ENCODE peak calls at places on chromosomes 2 and 18, in four cellular contexts. U is IMR-90, F is H1, S is H9. K is an unnamed sample.

GRCh38 chr2:216064014-216064630 is 17.5 kb downstream of the PECR start:
- DNase-seq in U (peak; percentile 43), F (no peak), S (no peak), K (peak; percentile 37)

GRCh38 chr2:32271063-32271462 is 6.4 kb upstream of the NLRC4 start:
- DNase-seq in U (no peak), F (no peak), S (no peak), K (no peak)

GRCh38 chr2:146817613-146818012 is 1027.2 kb upstream of the ACVR2A start:
- DNase-seq in U (no peak), F (no peak), S (no peak), K (peak; percentile 29)

GRCh38 chr2:125736306-125736705 is 919.7 kb upstream of the GYPC start:
- DNase-seq in U (no peak), F (no peak), S (no peak), K (no peak)

GRCh38 chr2:148022351-148022750 is 1.5 kb downstream of the MBD5 start:
- DNase-seq in U (no peak), F (no peak), S (no peak), K (no peak)

GRCh38 chr2:143160732-143161707 is 31.8 kb downstream of the ARHGAP15 start:
- DNase-seq in U (no peak), F (no peak), S (no peak), K (no peak)

GRCh38 chr2:111617299-111617803 is 266.6 kb downstream of the ANAPC1 start:
- DNase-seq in U (peak; percentile 61), F (no peak), S (no peak), K (peak; percentile 25)

GRCh38 chr18:35572644-35573043 is 8.9 kb upstream of the GALNT1 start:
- DNase-seq in U (peak; percentile 67), F (no peak), S (no peak), K (no peak)

GRCh38 chr2:220935789-220936321 is 636.2 kb downstream of the EPHA4 start:
- DNase-seq in U (peak; percentile 9), F (no peak), S (no peak), K (no peak)

GRCh38 chr2:71898851-71899681 is 248.6 kb downstream of the CYP26B1 start:
- DNase-seq in U (no peak), F (no peak), S (no peak), K (no peak)

GRCh38 chr2:72205546-72205863 is 57.8 kb upstream of the CYP26B1 start:
- DNase-seq in U (no peak), F (no peak), S (no peak), K (no peak)

GRCh38 chr2:98457045-98457696 is 12.5 kb downstream of the INPP4A start:
- DNase-seq in U (peak; percentile 99), F (no peak), S (no peak), K (no peak)

GRCh38 chr2:101272045-101272784 is 19.5 kb downstream of the CNOT11 start:
- DNase-seq in U (no peak), F (no peak), S (no peak), K (no peak)

GRCh38 chr18:3056311-3056710 is 43.4 kb upstream of the LPIN2 start:
- DNase-seq in U (no peak), F (no peak), S (no peak), K (no peak)

GRCh38 chr2:193518061-193518817 is 1323.5 kb upstream of the TMEFF2 start:
- DNase-seq in U (peak; percentile 27), F (no peak), S (no peak), K (no peak)

GRCh38 chr2:231138699-231139098 is 13.9 kb upstream of the HTR2B start:
- DNase-seq in U (peak; percentile 77), F (no peak), S (no peak), K (no peak)

GRCh38 chr2:168713325-168713724 is 89.1 kb upstream of the NOSTRIN start:
- DNase-seq in U (no peak), F (no peak), S (no peak), K (no peak)

GRCh38 chr2:190533175-190533967 is 1.2 kb downstream of the NEMP2 start:
- DNase-seq in U (no peak), F (no peak), S (no peak), K (no peak)

GRCh38 chr2:26982102-26982742 is 11.8 kb downstream of the MAPRE3 start:
- DNase-seq in U (peak; percentile 36), F (no peak), S (peak; percentile 42), K (peak; percentile 36)

GRCh38 chr18:5295231-5295920 is at the start of gene ZBTB14:
- DNase-seq in U (peak; percentile 54), F (no peak), S (peak; percentile 43), K (peak; percentile 67)

GRCh38 chr2:191691016-191691725 is 13.2 kb downstream of the NABP1 start:
- DNase-seq in U (peak; percentile 87), F (no peak), S (no peak), K (peak; percentile 82)

GRCh38 chr2:42098571-42099430 is 51.0 kb downstream of the PKDCC start:
- DNase-seq in U (no peak), F (no peak), S (no peak), K (no peak)
- H4K8ac ChIP-seq in U (peak overlapping the region; percentile 71), F (no peak overlapping the region), S (no peak overlapping the region), K (no peak overlapping the region)

GRCh38 chr2:112626604-112627059 is 19.1 kb upstream of the SLC20A1 start:
- DNase-seq in U (peak; percentile 68), F (no peak), S (peak; percentile 62), K (peak; percentile 58)
- H4K5ac ChIP-seq in U (peak overlapping the region; percentile 52), F (no peak overlapping the region), S (no peak overlapping the region), K (no peak overlapping the region)

GRCh38 chr2:172440795-172441194 is 13.4 kb downstream of the ITGA6 start:
- DNase-seq in U (no peak), F (no peak), S (no peak), K (no peak)

GRCh38 chr2:172439911-172440310 is 12.5 kb downstream of the ITGA6 start:
- DNase-seq in U (no peak), F (no peak), S (no peak), K (no peak)

GRCh38 chr2:172438064-172438421 is 10.7 kb downstream of the ITGA6 start:
- DNase-seq in U (peak; percentile 22), F (no peak), S (no peak), K (no peak)

GRCh38 chr2:172438741-172439508 is 11.5 kb downstream of the ITGA6 start:
- DNase-seq in U (peak; percentile 71), F (no peak), S (no peak), K (no peak)

DNA sequence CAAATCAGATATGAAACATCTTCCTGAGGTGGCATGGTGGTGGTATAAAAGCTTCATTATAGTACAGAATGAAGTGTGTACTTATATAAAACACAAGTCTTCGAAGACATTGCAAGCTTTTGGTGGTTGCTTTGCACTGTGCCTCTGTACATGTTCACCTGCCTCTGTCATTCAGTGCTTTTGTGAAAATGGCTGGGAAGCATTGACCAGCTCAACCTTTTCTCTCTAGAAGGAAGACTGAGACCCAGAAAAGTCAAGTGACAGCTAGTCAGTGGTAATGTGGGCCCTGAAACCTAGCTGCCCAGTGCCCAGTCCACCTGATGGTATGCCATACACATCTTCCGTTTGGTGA is 12.1 kb downstream of the ITGA6 start:
- DNase-seq in U (no peak), F (no peak), S (no peak), K (no peak)
- H3K27ac ChIP-seq in U (no peak overlapping the region), F (no peak overlapping the region), S (no peak overlapping the region), K (no peak overlapping the region)

DNA sequence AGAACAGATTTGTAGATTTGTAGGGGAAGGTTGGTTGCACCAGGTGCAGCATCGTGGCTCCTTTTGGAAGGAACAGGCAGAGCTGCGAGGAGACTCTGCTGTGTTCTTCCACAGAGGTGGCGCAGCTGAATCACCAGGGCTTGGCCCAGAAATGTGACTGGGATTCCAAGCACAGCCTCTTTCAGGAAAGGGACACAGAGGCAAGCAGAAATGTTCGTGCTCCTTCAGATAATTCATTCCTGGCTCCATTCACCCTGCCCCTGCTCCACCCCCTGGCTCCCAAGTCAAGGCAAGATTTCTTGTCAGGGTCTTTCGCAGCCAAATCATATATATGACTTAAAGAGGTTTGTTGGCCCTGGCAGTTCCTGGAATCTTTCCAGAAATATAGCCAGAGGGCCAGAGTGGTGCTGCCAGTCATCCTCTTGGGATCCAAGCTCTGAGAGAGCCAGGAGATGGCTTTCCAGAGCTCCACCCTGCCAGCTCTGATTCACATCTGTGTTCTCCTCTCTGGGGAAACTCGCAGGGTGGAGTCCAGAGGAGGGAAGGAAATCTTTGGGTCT is 203.9 kb upstream of the TANK start:
- DNase-seq in U (no peak), F (no peak), S (no peak), K (no peak)
- H4K8ac ChIP-seq in U (no peak overlapping the region), F (no peak overlapping the region), S (no peak overlapping the region), K (no peak overlapping the region)

DNA sequence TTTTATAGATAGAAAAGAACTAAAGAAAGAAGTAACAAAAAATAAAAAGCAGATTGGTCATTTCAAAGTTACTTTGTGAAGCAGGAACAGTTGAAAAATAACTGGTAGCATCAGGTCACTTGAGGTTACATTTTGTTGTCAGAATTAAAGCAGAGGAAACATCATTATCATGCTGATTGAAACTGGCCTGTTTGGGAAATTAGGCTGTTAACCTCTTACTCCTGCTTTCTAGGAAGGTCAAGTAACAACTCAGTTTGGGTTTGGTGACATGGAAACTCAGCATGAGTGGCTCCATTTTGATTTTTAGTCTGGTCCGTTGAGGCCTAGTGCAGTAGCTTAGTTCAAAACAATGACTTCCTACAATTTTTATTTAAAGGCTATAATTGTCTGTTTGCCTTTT is 1383.5 kb downstream of the DPP10 start:
- DNase-seq in U (no peak), F (peak; percentile 7), S (no peak), K (no peak)
- H4K5ac ChIP-seq in U (no peak overlapping the region), F (no peak overlapping the region), S (no peak overlapping the region), K (no peak overlapping the region)

DNA sequence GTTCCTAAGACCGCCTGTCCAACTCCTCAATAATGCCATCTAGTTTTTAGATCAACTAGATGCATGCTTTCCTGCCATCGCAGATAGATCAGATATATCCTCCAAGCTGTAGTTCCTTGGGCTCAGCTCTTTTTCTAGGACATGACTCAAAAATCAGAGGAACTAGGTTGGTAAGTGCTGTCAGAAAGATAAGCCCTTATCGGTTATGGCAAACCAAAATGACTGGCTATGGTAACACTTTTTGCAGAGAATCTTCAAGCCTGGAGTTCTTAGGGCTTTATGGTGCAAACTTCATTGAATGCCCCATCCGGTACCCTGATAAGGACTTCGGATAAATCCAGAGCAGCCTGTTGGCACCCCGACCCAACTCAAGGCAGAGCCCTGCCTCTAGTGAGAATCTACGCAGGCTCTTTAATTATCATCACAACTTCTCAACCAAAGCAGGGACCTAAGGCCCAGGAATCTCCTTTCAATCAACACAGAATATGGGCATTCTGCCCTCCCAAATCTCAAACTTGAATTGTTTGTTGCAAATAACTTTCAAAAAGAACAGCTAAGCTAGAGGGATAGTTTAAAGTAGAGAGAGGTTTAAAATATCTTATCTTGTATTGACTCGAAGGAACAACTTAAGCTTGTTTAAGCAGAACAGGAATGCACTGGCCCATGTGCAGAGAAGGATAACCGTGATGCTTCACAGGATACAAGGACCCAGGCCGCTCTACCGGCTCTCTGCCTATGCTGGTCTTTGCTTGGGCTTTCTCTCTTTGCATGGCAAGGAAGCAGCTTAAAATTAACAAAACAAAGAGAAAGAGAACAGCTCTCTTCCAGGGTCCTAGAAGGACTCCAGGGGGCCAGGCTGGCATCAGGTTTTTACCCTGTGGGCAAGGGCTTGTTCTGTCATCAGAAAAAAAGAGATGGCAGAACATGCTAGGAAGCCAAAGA is 3.4 kb upstream of the CYP1B1 start:
- DNase-seq in U (no peak), F (no peak), S (peak; percentile 66), K (peak; percentile 62)
- H3K27ac ChIP-seq in U (no peak overlapping the region), F (no peak overlapping the region), S (no peak overlapping the region), K (no peak overlapping the region)